ENCODE peak calls at places on chromosome 18, in four cellular contexts. One of them, this sample, is unnamed.

GRCh38 chr18:2410688-2411087 is 160.6 kb downstream of the METTL4 start:
- DNase-seq in right cardiac atrium: no peak
- DNase-seq in endodermal cell: no peak
- DNase-seq in H7: no peak
- DNase-seq in this sample: no peak

GRCh38 chr18:51637881-51638280 is 440.4 kb upstream of the MEX3C start:
- DNase-seq in endodermal cell: no peak
- DNase-seq in H7: no peak
- DNase-seq in right cardiac atrium: no peak
- DNase-seq in this sample: no peak

GRCh38 chr18:22822024-22822423 is 111.1 kb upstream of the RBBP8 start:
- DNase-seq in H7: peak
- DNase-seq in right cardiac atrium: no peak
- DNase-seq in endodermal cell: peak
- DNase-seq in this sample: peak

GRCh38 chr18:9000736-9001135 is 101.8 kb upstream of the NDUFV2 start:
- DNase-seq in right cardiac atrium: no peak
- DNase-seq in H7: no peak
- DNase-seq in endodermal cell: no peak
- DNase-seq in this sample: no peak

GRCh38 chr18:74457743-74458465 is 796 bp upstream of the DIPK1C start:
- DNase-seq in right cardiac atrium: no peak
- DNase-seq in H7: no peak
- DNase-seq in endodermal cell: no peak
- DNase-seq in this sample: no peak

GRCh38 chr18:55189972-55190371 is 230.7 kb upstream of the CCDC68 start:
- DNase-seq in H7: peak
- DNase-seq in endodermal cell: peak
- DNase-seq in right cardiac atrium: no peak
- DNase-seq in this sample: peak

GRCh38 chr18:9608298-9608697 is 6.1 kb downstream of the PPP4R1 start:
- DNase-seq in endodermal cell: no peak
- DNase-seq in right cardiac atrium: no peak
- DNase-seq in H7: no peak
- DNase-seq in this sample: no peak

GRCh38 chr18:22899421-22899820 is 33.7 kb upstream of the RBBP8 start:
- DNase-seq in H7: no peak
- DNase-seq in right cardiac atrium: no peak
- DNase-seq in endodermal cell: no peak
- DNase-seq in this sample: no peak

GRCh38 chr18:77086034-77086433 is 46.5 kb downstream of the MBP start:
- DNase-seq in endodermal cell: no peak
- DNase-seq in H7: no peak
- DNase-seq in right cardiac atrium: no peak
- DNase-seq in this sample: no peak

GRCh38 chr18:46916551-46917107 is 678 bp downstream of the PIAS2 start:
- DNase-seq in endodermal cell: peak
- DNase-seq in right cardiac atrium: no peak
- DNase-seq in H7: no peak
- DNase-seq in this sample: peak

GRCh38 chr18:36627616-36628015 is 201.2 kb downstream of the TPGS2 start:
- DNase-seq in H7: no peak
- DNase-seq in right cardiac atrium: no peak
- DNase-seq in endodermal cell: no peak
- DNase-seq in this sample: no peak

GRCh38 chr18:29188760-29189159 is 1011.8 kb upstream of the CDH2 start:
- DNase-seq in right cardiac atrium: no peak
- DNase-seq in endodermal cell: no peak
- DNase-seq in H7: no peak
- DNase-seq in this sample: no peak

GRCh38 chr18:36372902-36373301 is 75.4 kb downstream of the FHOD3 start:
- DNase-seq in endodermal cell: no peak
- DNase-seq in H7: no peak
- DNase-seq in right cardiac atrium: no peak
- DNase-seq in this sample: no peak

GRCh38 chr18:63001861-63002260 is 286.5 kb downstream of the PHLPP1 start:
- DNase-seq in endodermal cell: no peak
- DNase-seq in H7: no peak
- DNase-seq in right cardiac atrium: no peak
- DNase-seq in this sample: no peak

GRCh38 chr18:70462078-70462439 is 173.2 kb downstream of the SOCS6 start:
- DNase-seq in right cardiac atrium: no peak
- DNase-seq in H7: no peak
- DNase-seq in endodermal cell: no peak
- DNase-seq in this sample: no peak

GRCh38 chr18:76914314-76914713 is 92.0 kb downstream of the ZNF236 start:
- DNase-seq in H7: no peak
- DNase-seq in endodermal cell: no peak
- DNase-seq in right cardiac atrium: no peak
- DNase-seq in this sample: no peak

GRCh38 chr18:46621871-46622270 is 35.1 kb downstream of the LOXHD1 start:
- DNase-seq in right cardiac atrium: no peak
- DNase-seq in H7: no peak
- DNase-seq in endodermal cell: peak
- DNase-seq in this sample: no peak

GRCh38 chr18:68083131-68083530 is 566.6 kb upstream of the DSEL start:
- DNase-seq in right cardiac atrium: no peak
- DNase-seq in endodermal cell: no peak
- DNase-seq in H7: no peak
- DNase-seq in this sample: no peak

GRCh38 chr18:25921677-25922421 is 168.6 kb downstream of the SS18 start:
- DNase-seq in H7: peak
- DNase-seq in right cardiac atrium: no peak
- DNase-seq in endodermal cell: peak
- DNase-seq in this sample: peak

GRCh38 chr18:55355220-55355619 is 232.8 kb downstream of the TCF4 start:
- DNase-seq in endodermal cell: no peak
- DNase-seq in H7: no peak
- DNase-seq in right cardiac atrium: no peak
- DNase-seq in this sample: no peak

GRCh38 chr18:56973487-56973886 is 173.4 kb upstream of the BOD1L2 start:
- DNase-seq in endodermal cell: no peak
- DNase-seq in H7: no peak
- DNase-seq in right cardiac atrium: no peak
- DNase-seq in this sample: no peak

GRCh38 chr18:55280515-55280914 is 307.5 kb downstream of the TCF4 start:
- DNase-seq in H7: no peak
- DNase-seq in endodermal cell: no peak
- DNase-seq in right cardiac atrium: no peak
- DNase-seq in this sample: no peak

GRCh38 chr18:28485210-28485801 is 308.4 kb upstream of the CDH2 start:
- DNase-seq in right cardiac atrium: no peak
- DNase-seq in endodermal cell: no peak
- DNase-seq in H7: no peak
- DNase-seq in this sample: no peak

GRCh38 chr18:59988098-59988706 is 88.4 kb downstream of the PMAIP1 start:
- DNase-seq in right cardiac atrium: no peak
- DNase-seq in H7: peak
- DNase-seq in endodermal cell: peak
- DNase-seq in this sample: no peak

GRCh38 chr18:23238651-23239349 is 103.5 kb downstream of the CABLES1 start:
- DNase-seq in H7: no peak
- DNase-seq in endodermal cell: no peak
- DNase-seq in right cardiac atrium: no peak
- DNase-seq in this sample: peak

GRCh38 chr18:50277935-50278334 is 3.4 kb downstream of the MBD1 start:
- DNase-seq in H7: no peak
- DNase-seq in endodermal cell: no peak
- DNase-seq in right cardiac atrium: no peak
- DNase-seq in this sample: no peak

GRCh38 chr18:24588440-24588839 is 128.0 kb downstream of the HRH4 start:
- DNase-seq in endodermal cell: no peak
- DNase-seq in H7: no peak
- DNase-seq in right cardiac atrium: no peak
- DNase-seq in this sample: peak

GRCh38 chr18:58639751-58640427 is 11.0 kb upstream of the ALPK2 start:
- DNase-seq in H7: no peak
- DNase-seq in right cardiac atrium: no peak
- DNase-seq in endodermal cell: no peak
- DNase-seq in this sample: peak

GRCh38 chr18:79329786-79330185 is 65.9 kb upstream of the NFATC1 start:
- DNase-seq in right cardiac atrium: no peak
- DNase-seq in H7: no peak
- DNase-seq in endodermal cell: no peak
- DNase-seq in this sample: no peak

GRCh38 chr18:58004317-58004716 is 39.7 kb upstream of the NEDD4L start:
- DNase-seq in endodermal cell: no peak
- DNase-seq in right cardiac atrium: no peak
- DNase-seq in H7: no peak
- DNase-seq in this sample: no peak

GRCh38 chr18:50581517-50581916 is 21.6 kb downstream of the MAPK4 start:
- DNase-seq in right cardiac atrium: no peak
- DNase-seq in H7: no peak
- DNase-seq in endodermal cell: no peak
- DNase-seq in this sample: no peak

GRCh38 chr18:54100920-54101319 is 123.5 kb downstream of the MBD2 start:
- DNase-seq in endodermal cell: no peak
- DNase-seq in H7: no peak
- DNase-seq in right cardiac atrium: no peak
- DNase-seq in this sample: no peak

GRCh38 chr18:2529154-2529553 is 42.2 kb downstream of the METTL4 start:
- DNase-seq in endodermal cell: peak
- DNase-seq in H7: peak
- DNase-seq in right cardiac atrium: no peak
- DNase-seq in this sample: peak

GRCh38 chr18:42446195-42446594 is 491.2 kb downstream of the PIK3C3 start:
- DNase-seq in H7: no peak
- DNase-seq in endodermal cell: no peak
- DNase-seq in right cardiac atrium: no peak
- DNase-seq in this sample: no peak